ENCODE peak calls at places on chromosomes 16 and 17, in seven cellular contexts. Q is NCI-H460, N is DMS153, O is NCI-H345, A is transverse colon, G is GM10248, B is NCI-H1092 treated with DMSO at 0.1 percent for 48 hours. K is an unnamed sample.

GRCh38 chr16:55999683-56000082 is 124.5 kb upstream of the CES5A start:
- DNase-seq in Q (no peak), N (no peak), O (no peak), A (no peak), G (no peak), B (no peak), K (no peak)

GRCh38 chr17:58172369-58173071 is 5.7 kb downstream of the OR4D2 start:
- DNase-seq in Q (peak), N (peak), O (peak), A (no peak), G (no peak), B (peak), K (no peak)

GRCh38 chr16:73058616-73059409 is 10.9 kb upstream of the ZFHX3 start:
- DNase-seq in Q (no peak), N (peak), O (peak), A (no peak), G (peak), B (peak), K (peak)

GRCh38 chr17:80113033-80113484 is 11.7 kb downstream of the GAA start:
- DNase-seq in Q (no peak), N (no peak), O (no peak), A (no peak), G (no peak), B (no peak), K (no peak)

GRCh38 chr17:42279776-42280630 is 3.8 kb upstream of the STAT5B start:
- DNase-seq in Q (no peak), N (no peak), O (no peak), A (no peak), G (no peak), B (no peak), K (no peak)

GRCh38 chr17:39716879-39717536 is 13.3 kb downstream of the MIEN1 start:
- DNase-seq in Q (no peak), N (no peak), O (no peak), A (peak), G (no peak), B (no peak), K (peak)

GRCh38 chr17:7251330-7252175 is at the start of gene CTDNEP1:
- DNase-seq in Q (peak), N (peak), O (peak), A (peak), G (peak), B (peak), K (peak)

GRCh38 chr17:63694974-63695773 is 4.8 kb downstream of the LIMD2 start:
- DNase-seq in Q (no peak), N (no peak), O (no peak), A (no peak), G (peak), B (no peak), K (no peak)

GRCh38 chr16:11796227-11797165 is 562 bp downstream of the ZC3H7A start:
- DNase-seq in Q (peak), N (no peak), O (peak), A (peak), G (peak), B (no peak), K (peak)

GRCh38 chr16:72876221-72876620 is 171.7 kb downstream of the ZFHX3 start:
- DNase-seq in Q (no peak), N (no peak), O (no peak), A (peak), G (peak), B (no peak), K (peak)

GRCh38 chr17:82859431-82860403 is 19.9 kb upstream of the ZNF750 start:
- DNase-seq in Q (no peak), N (no peak), O (no peak), A (no peak), G (peak), B (no peak), K (no peak)

GRCh38 chr17:47949951-47950350 is 7.7 kb downstream of the PRR15L start:
- DNase-seq in Q (no peak), N (no peak), O (no peak), A (no peak), G (no peak), B (no peak), K (no peak)

GRCh38 chr17:37743875-37744632 is 805 bp downstream of the HNF1B start:
- DNase-seq in Q (no peak), N (no peak), O (no peak), A (peak), G (peak), B (no peak), K (peak)

GRCh38 chr16:59880626-59881025 is 1146.5 kb upstream of the GOT2 start:
- DNase-seq in Q (no peak), N (no peak), O (no peak), A (no peak), G (no peak), B (no peak), K (no peak)

GRCh38 chr16:87492241-87492635 is 586 bp downstream of the ZCCHC14 start:
- DNase-seq in Q (no peak), N (no peak), O (no peak), A (no peak), G (no peak), B (no peak), K (no peak)

GRCh38 chr16:54846761-54847160 is 83.9 kb upstream of the IRX5 start:
- DNase-seq in Q (no peak), N (peak), O (no peak), A (no peak), G (no peak), B (no peak), K (no peak)

GRCh38 chr17:48530208-48530886 is 464 bp downstream of the HOXB1 start:
- DNase-seq in Q (no peak), N (no peak), O (no peak), A (no peak), G (no peak), B (no peak), K (no peak)

GRCh38 chr17:65085397-65085796 is 28.9 kb upstream of the GNA13 start:
- DNase-seq in Q (no peak), N (no peak), O (no peak), A (no peak), G (no peak), B (no peak), K (no peak)

GRCh38 chr16:87850009-87851006 is 19.0 kb downstream of the SLC7A5 start:
- DNase-seq in Q (no peak), N (no peak), O (peak), A (peak), G (peak), B (peak), K (no peak)

GRCh38 chr16:81567987-81568748 is 123.6 kb downstream of the CMIP start:
- DNase-seq in Q (peak), N (no peak), O (no peak), A (no peak), G (no peak), B (no peak), K (no peak)

GRCh38 chr17:77728022-77728671 is 230.4 kb upstream of the TNRC6C start:
- DNase-seq in Q (no peak), N (peak), O (peak), A (no peak), G (no peak), B (peak), K (no peak)

GRCh38 chr17:6464446-6465041 is 20.3 kb downstream of the PIMREG start:
- DNase-seq in Q (no peak), N (no peak), O (no peak), A (no peak), G (no peak), B (no peak), K (no peak)

GRCh38 chr17:63405741-63406261 is 40.3 kb downstream of the CYB561 start:
- DNase-seq in Q (peak), N (peak), O (peak), A (no peak), G (peak), B (peak), K (no peak)

GRCh38 chr16:1865902-1866690 is 5.9 kb downstream of the MEIOB start:
- DNase-seq in Q (no peak), N (no peak), O (no peak), A (no peak), G (no peak), B (no peak), K (no peak)

GRCh38 chr16:75603241-75603640 is 19.8 kb downstream of the ADAT1 start:
- DNase-seq in Q (no peak), N (no peak), O (no peak), A (no peak), G (no peak), B (no peak), K (no peak)

GRCh38 chr17:80762076-80762475 is 217.4 kb downstream of the RPTOR start:
- DNase-seq in Q (no peak), N (no peak), O (peak), A (no peak), G (no peak), B (peak), K (no peak)

K was measured in left colon.